ENCODE peak calls at places on chromosomes 16 and 17, in six cellular contexts. E is natural killer cell treated with Interleukin-12 subunit alpha and Interleukin-12 subunit beta and Interleukin-15 and Interleukin-18, amount 100 ng/mL, for 72 hours; B is HFF-Myc; H is tibial artery; K is neural crest cell; Q is colonic mucosa. T is an unnamed sample.

GRCh38 chr17:34979650-34980352 is 511 bp upstream of the LIG3 start:
- DNase-seq in E (no peak), Q (no peak), H (no peak), K (no peak), B (no peak), T (no peak)

GRCh38 chr17:4764612-4765011 is 7.1 kb upstream of the TM4SF5 start:
- DNase-seq in E (no peak), H (no peak), B (no peak), K (no peak), Q (no peak), T (no peak)

GRCh38 chr17:68777243-68777855 is 176.2 kb upstream of the FAM20A start:
- DNase-seq in H (peak), E (no peak), Q (peak), B (peak), K (peak), T (peak)

GRCh38 chr17:3544365-3544764 is 13.2 kb downstream of the TRPV3 start:
- DNase-seq in B (no peak), Q (no peak), K (no peak), H (no peak), E (no peak), T (no peak)

GRCh38 chr16:27427538-27427937 is 25.6 kb downstream of the IL21R start:
- DNase-seq in K (no peak), B (no peak), E (peak), Q (peak), H (no peak), T (no peak)

GRCh38 chr17:59791603-59792457 is 84.4 kb downstream of the VMP1 start:
- DNase-seq in H (no peak), Q (no peak), K (no peak), E (no peak), B (no peak), T (no peak)

GRCh38 chr17:47239663-47240374 is 13.8 kb upstream of the ITGB3 start:
- DNase-seq in Q (peak), H (peak), E (no peak), K (no peak), B (peak), T (peak)

GRCh38 chr17:34386925-34387550 is 24.0 kb upstream of the CCL1 start:
- DNase-seq in E (no peak), K (no peak), H (peak), Q (no peak), B (no peak), T (no peak)

GRCh38 chr17:50470451-50470850 is 1.8 kb upstream of the CHAD start:
- DNase-seq in E (no peak), K (no peak), H (no peak), Q (peak), B (no peak), T (no peak)

GRCh38 chr16:73420244-73421040 is 372.5 kb upstream of the ZFHX3 start:
- DNase-seq in H (no peak), E (no peak), B (no peak), K (no peak), Q (no peak), T (peak)

GRCh38 chr17:4672055-4672630 is 30.7 kb upstream of the ALOX15 start:
- DNase-seq in K (no peak), E (no peak), H (no peak), Q (no peak), B (no peak), T (no peak)

GRCh38 chr17:80625627-80626026 is 81.0 kb downstream of the RPTOR start:
- DNase-seq in Q (no peak), H (no peak), K (no peak), E (no peak), B (no peak), T (no peak)

T was measured in HTR-8/SVneo.